ENCODE peak calls at places on chromosomes 11 and 22, in nine cellular contexts. C, L, O, K, I, Z, X, H and M are unnamed samples.
A peak's percentile ranks its signal among the peaks of the same experiment; 100 is the strongest.

GRCh38 chr11:10653242-10653641 is 40.3 kb downstream of the IRAG1 start:
- DNase-seq in C (no peak), L (no peak), O (no peak), K (no peak), I (no peak), Z (no peak), X (no peak), H (no peak), M (no peak)

GRCh38 chr11:45886816-45887520 is 1.5 kb downstream of the MAPK8IP1 start:
- DNase-seq in C (no peak), L (no peak), O (no peak), K (no peak), I (no peak), Z (no peak), X (no peak), H (no peak), M (no peak)

GRCh38 chr11:27512238-27512637 is 5.7 kb upstream of the LIN7C start:
- DNase-seq in C (no peak), L (no peak), O (no peak), K (no peak), I (no peak), Z (no peak), X (no peak), H (no peak), M (no peak)

GRCh38 chr22:35947794-35948425 is 80.7 kb downstream of the RBFOX2 start:
- DNase-seq in C (no peak), L (no peak), O (no peak), K (no peak), I (no peak), Z (no peak), X (no peak), H (no peak), M (no peak)

GRCh38 chr11:110463153-110463552 is 33.4 kb downstream of the FDX1 start:
- DNase-seq in C (peak; percentile 55), L (no peak), O (peak; percentile 47), K (peak; percentile 49), I (peak; percentile 17), Z (no peak), X (peak; percentile 46), H (no peak), M (no peak)

GRCh38 chr11:103890654-103891053 is 145.8 kb upstream of the DDI1 start:
- DNase-seq in C (no peak), L (no peak), O (no peak), K (no peak), I (no peak), Z (no peak), X (no peak), H (no peak), M (no peak)

GRCh38 chr11:96134622-96135021 is 208.4 kb downstream of the MAML2 start:
- DNase-seq in C (no peak), L (no peak), O (no peak), K (no peak), I (no peak), Z (no peak), X (no peak), H (no peak), M (no peak)

GRCh38 chr11:10478574-10479550 is 23.8 kb downstream of the AMPD3 start:
- DNase-seq in C (no peak), L (no peak), O (no peak), K (no peak), I (no peak), Z (no peak), X (no peak), H (no peak), M (no peak)

GRCh38 chr11:122746050-122746478 is 90.5 kb downstream of the UBASH3B start:
- DNase-seq in C (no peak), L (no peak), O (no peak), K (no peak), I (no peak), Z (no peak), X (peak; percentile 20), H (no peak), M (peak; percentile 87)

GRCh38 chr22:24502540-24502939 is 7.4 kb downstream of the UPB1 start:
- DNase-seq in C (no peak), L (no peak), O (no peak), K (no peak), I (no peak), Z (no peak), X (no peak), H (no peak), M (no peak)

GRCh38 chr11:101348786-101349185 is 219.2 kb upstream of the PGR start:
- DNase-seq in C (no peak), L (no peak), O (no peak), K (no peak), I (no peak), Z (no peak), X (no peak), H (no peak), M (no peak)

GRCh38 chr22:45094826-45095225 is 68.9 kb upstream of the NUP50 start:
- DNase-seq in C (no peak), L (no peak), O (no peak), K (no peak), I (no peak), Z (no peak), X (no peak), H (no peak), M (no peak)

GRCh38 chr22:45098056-45098455 is 65.7 kb upstream of the NUP50 start:
- DNase-seq in C (no peak), L (no peak), O (no peak), K (no peak), I (no peak), Z (no peak), X (no peak), H (no peak), M (no peak)

GRCh38 chr22:45097061-45097460 is 66.7 kb upstream of the NUP50 start:
- DNase-seq in C (no peak), L (no peak), O (no peak), K (no peak), I (no peak), Z (no peak), X (no peak), H (no peak), M (no peak)

GRCh38 chr22:45094081-45094720 is 69.5 kb upstream of the NUP50 start:
- DNase-seq in C (no peak), L (no peak), O (no peak), K (no peak), I (no peak), Z (no peak), X (no peak), H (no peak), M (no peak)

DNA sequence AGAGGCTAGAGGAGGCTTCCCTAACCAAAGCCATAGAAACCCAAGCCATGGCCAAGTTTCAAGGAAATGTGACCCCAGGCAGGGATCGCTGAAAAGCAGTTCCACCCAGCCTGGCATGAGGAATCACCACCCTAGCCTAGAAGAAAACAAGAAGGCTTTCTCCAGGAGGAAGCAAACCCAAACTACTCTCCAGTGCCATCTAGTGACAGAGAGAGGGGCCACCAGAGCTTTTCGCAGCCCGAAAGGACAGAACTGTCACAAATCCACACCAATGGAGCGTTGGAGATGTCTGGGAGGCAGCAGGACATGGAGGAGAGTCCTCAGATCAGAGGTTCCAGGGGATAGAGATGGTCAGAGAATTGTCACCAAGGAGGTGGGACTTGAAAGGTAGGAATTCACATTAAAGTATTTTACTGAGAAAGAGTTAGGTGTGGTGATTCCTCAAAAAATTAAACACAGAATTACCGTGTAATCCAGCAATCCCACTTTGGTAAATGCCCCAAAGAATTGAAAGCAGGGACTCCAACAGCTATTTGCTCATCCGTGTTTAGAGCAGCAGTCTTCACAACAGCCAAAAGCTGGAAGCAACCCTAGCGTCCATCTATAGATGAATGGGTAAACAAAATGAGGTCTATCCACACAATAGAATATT is 67.3 kb upstream of the NUP50 start:
- DNase-seq in C (peak; percentile 54), L (no peak), O (peak; percentile 55), K (peak; percentile 58), I (no peak), Z (peak; percentile 64), X (peak; percentile 61), H (peak; percentile 37), M (no peak)
- TF ChIP-seq EP300 in C (no peak), L (no peak), O (no peak), K (no peak), I (no peak), Z (no peak), X (no peak), H (no peak), M (no peak)

GRCh38 chr11:65418431-65418680 is 4.2 kb upstream of the NEAT1 start:
- DNase-seq in C (no peak), L (no peak), O (no peak), K (no peak), I (no peak), Z (no peak), X (no peak), H (no peak), M (no peak)
- TF ChIP-seq POLR2A in C (peak; percentile 44), L (no peak), O (no peak), K (no peak), I (no peak), Z (peak; percentile 73), X (no peak), H (no peak), M (peak; percentile 34)

GRCh38 chr11:26350002-26350401 is 18.1 kb downstream of the ANO3 start:
- DNase-seq in C (no peak), L (no peak), O (no peak), K (no peak), I (no peak), Z (no peak), X (no peak), H (no peak), M (no peak)

GRCh38 chr11:26348776-26349175 is 16.8 kb downstream of the ANO3 start:
- DNase-seq in C (no peak), L (no peak), O (no peak), K (no peak), I (no peak), Z (no peak), X (no peak), H (no peak), M (no peak)

GRCh38 chr11:26344647-26345046 is 12.7 kb downstream of the ANO3 start:
- DNase-seq in C (no peak), L (no peak), O (no peak), K (no peak), I (no peak), Z (no peak), X (no peak), H (no peak), M (no peak)
- TF ChIP-seq EP300 in C (no peak), L (no peak), O (no peak), K (no peak), I (no peak), Z (no peak), X (no peak), H (no peak), M (no peak)

GRCh38 chr11:78417888-78418583 is 416 bp upstream of the GAB2 start:
- DNase-seq in C (peak; percentile 63), L (peak; percentile 89), O (peak; percentile 89), K (peak; percentile 85), I (no peak), Z (peak; percentile 64), X (peak; percentile 87), H (peak; percentile 66), M (no peak)

GRCh38 chr11:78415338-78415737 is 2.3 kb downstream of the GAB2 start:
- DNase-seq in C (no peak), L (no peak), O (no peak), K (no peak), I (no peak), Z (no peak), X (no peak), H (no peak), M (no peak)

GRCh38 chr11:78417175-78417887 is at the start of gene GAB2:
- DNase-seq in C (no peak), L (no peak), O (no peak), K (peak; percentile 51), I (no peak), Z (no peak), X (peak; percentile 66), H (no peak), M (no peak)

GRCh38 chr11:78414321-78415051 is 3.1 kb downstream of the GAB2 start:
- DNase-seq in C (no peak), L (no peak), O (no peak), K (no peak), I (no peak), Z (peak; percentile 44), X (no peak), H (no peak), M (no peak)

GRCh38 chr11:78416285-78417174 is 1.1 kb downstream of the GAB2 start:
- DNase-seq in C (peak; percentile 83), L (peak; percentile 95), O (peak; percentile 90), K (peak; percentile 81), I (peak; percentile 50), Z (peak; percentile 81), X (peak; percentile 86), H (peak; percentile 83), M (no peak)
- TF ChIP-seq POLR2A in C (peak; percentile 10), L (peak; percentile 57), O (peak; percentile 80), K (no peak), I (no peak), Z (no peak), X (peak; percentile 73), H (peak; percentile 64), M (peak; percentile 62)